ENCODE peak calls at places on chromosomes 13 and 19, in nine cellular contexts. A, J, I, T, K, M, H, S and N are unnamed samples.

GRCh38 chr13:39446865-39447264 is 156.1 kb downstream of the LHFPL6 start:
- DNase-seq in A (no peak), J (no peak), I (no peak), T (no peak), K (no peak), M (no peak), H (no peak), S (no peak), N (no peak)

GRCh38 chr13:95865080-95865597 is 188.1 kb downstream of the UGGT2 start:
- DNase-seq in A (no peak), J (no peak), I (no peak), T (no peak), K (no peak), M (no peak), H (no peak), S (no peak), N (no peak)

GRCh38 chr19:6778386-6778785 is 5.9 kb downstream of the VAV1 start:
- DNase-seq in A (no peak), J (no peak), I (no peak), T (no peak), K (no peak), M (no peak), H (no peak), S (no peak), N (no peak)

GRCh38 chr13:87459419-87459818 is 211.8 kb upstream of the SLITRK5 start:
- DNase-seq in A (no peak), J (no peak), I (no peak), T (no peak), K (no peak), M (no peak), H (no peak), S (no peak), N (no peak)

GRCh38 chr19:2431318-2432055 is 4.1 kb upstream of the TIMM13 start:
- DNase-seq in A (no peak), J (no peak), I (no peak), T (no peak), K (no peak), M (no peak), H (no peak), S (no peak), N (no peak)

GRCh38 chr19:53664152-53664551 is 32.4 kb downstream of the DPRX start:
- DNase-seq in A (no peak), J (no peak), I (no peak), T (no peak), K (no peak), M (no peak), H (no peak), S (no peak), N (no peak)

GRCh38 chr19:961866-962620 is 22.1 kb upstream of the WDR18 start:
- DNase-seq in A (no peak), J (no peak), I (no peak), T (no peak), K (no peak), M (no peak), H (no peak), S (peak), N (no peak)

GRCh38 chr13:83905641-83906040 is 23.4 kb upstream of the SLITRK1 start:
- DNase-seq in A (no peak), J (no peak), I (no peak), T (no peak), K (no peak), M (no peak), H (no peak), S (no peak), N (no peak)

GRCh38 chr13:38952827-38953226 is 37.8 kb downstream of the STOML3 start:
- DNase-seq in A (no peak), J (no peak), I (no peak), T (no peak), K (no peak), M (no peak), H (no peak), S (no peak), N (no peak)

GRCh38 chr13:40341086-40341471 is 325.4 kb downstream of the FOXO1 start:
- DNase-seq in A (no peak), J (no peak), I (no peak), T (no peak), K (no peak), M (no peak), H (no peak), S (no peak), N (no peak)

GRCh38 chr19:7965921-7966665 is 22.6 kb upstream of the TIMM44 start:
- DNase-seq in A (no peak), J (no peak), I (no peak), T (no peak), K (no peak), M (no peak), H (no peak), S (no peak), N (no peak)

GRCh38 chr13:24217601-24218281 is 57.2 kb downstream of the SPATA13 start:
- DNase-seq in A (no peak), J (no peak), I (peak), T (no peak), K (no peak), M (no peak), H (no peak), S (no peak), N (peak)

GRCh38 chr13:63840551-63841421 is 2425.1 kb upstream of the PCDH20 start:
- DNase-seq in A (no peak), J (no peak), I (no peak), T (no peak), K (no peak), M (no peak), H (no peak), S (no peak), N (no peak)

GRCh38 chr13:110582421-110582954 is 21.0 kb upstream of the RAB20 start:
- DNase-seq in A (no peak), J (peak), I (no peak), T (no peak), K (no peak), M (peak), H (no peak), S (no peak), N (no peak)

GRCh38 chr13:95643471-95643813 is 1.1 kb downstream of the DZIP1 start:
- DNase-seq in A (no peak), J (no peak), I (no peak), T (no peak), K (no peak), M (no peak), H (peak), S (peak), N (peak)

GRCh38 chr19:7382694-7383093 is 34.0 kb downstream of the ARHGEF18 start:
- DNase-seq in A (no peak), J (no peak), I (peak), T (no peak), K (no peak), M (no peak), H (no peak), S (no peak), N (no peak)

GRCh38 chr19:31890230-31890629 is 455.2 kb upstream of the ZNF507 start:
- DNase-seq in A (no peak), J (no peak), I (no peak), T (no peak), K (no peak), M (no peak), H (no peak), S (no peak), N (no peak)

GRCh38 chr19:3743486-3743885 is 18.0 kb downstream of the APBA3 start:
- DNase-seq in A (no peak), J (no peak), I (no peak), T (no peak), K (no peak), M (no peak), H (no peak), S (peak), N (no peak)

GRCh38 chr13:90683711-90684131 is 663.8 kb upstream of the MIR17HG start:
- DNase-seq in A (no peak), J (no peak), I (no peak), T (no peak), K (no peak), M (no peak), H (no peak), S (no peak), N (no peak)

GRCh38 chr13:50079278-50080157 is 64.3 kb downstream of the KCNRG start:
- DNase-seq in A (no peak), J (no peak), I (no peak), T (no peak), K (no peak), M (no peak), H (no peak), S (no peak), N (no peak)

GRCh38 chr13:114004416-114005205 is 30.7 kb upstream of the C13orf46 start:
- DNase-seq in A (no peak), J (no peak), I (peak), T (no peak), K (no peak), M (peak), H (no peak), S (peak), N (no peak)

GRCh38 chr13:110403315-110403714 is 96.2 kb downstream of the COL4A2 start:
- DNase-seq in A (no peak), J (no peak), I (no peak), T (no peak), K (no peak), M (no peak), H (peak), S (peak), N (peak)

GRCh38 chr13:68509734-68510621 is 1279.8 kb upstream of the PCDH9 start:
- DNase-seq in A (no peak), J (no peak), I (no peak), T (no peak), K (no peak), M (no peak), H (no peak), S (peak), N (no peak)

GRCh38 chr13:44352671-44353070 is 21.0 kb upstream of the SERP2 start:
- DNase-seq in A (no peak), J (no peak), I (no peak), T (no peak), K (no peak), M (no peak), H (no peak), S (peak), N (peak)

GRCh38 chr19:46067691-46068090 is 26.9 kb upstream of the IGFL4 start:
- DNase-seq in A (no peak), J (no peak), I (no peak), T (no peak), K (no peak), M (no peak), H (no peak), S (no peak), N (no peak)

GRCh38 chr13:79405501-79405830 is 589 bp downstream of the RBM26 start:
- DNase-seq in A (no peak), J (no peak), I (no peak), T (no peak), K (no peak), M (no peak), H (peak), S (no peak), N (peak)

GRCh38 chr13:21079761-21080730 is 18.7 kb upstream of the LATS2 start:
- DNase-seq in A (no peak), J (no peak), I (no peak), T (no peak), K (no peak), M (no peak), H (peak), S (peak), N (peak)

GRCh38 chr13:33392794-33393371 is 107.3 kb upstream of the STARD13 start:
- DNase-seq in A (no peak), J (no peak), I (no peak), T (no peak), K (no peak), M (no peak), H (no peak), S (no peak), N (no peak)

GRCh38 chr13:100789481-100789880 is 114.9 kb upstream of the TMTC4 start:
- DNase-seq in A (no peak), J (no peak), I (no peak), T (peak), K (no peak), M (no peak), H (no peak), S (no peak), N (peak)